ENCODE peak calls at places on chromosomes 5 and 9, in six cellular contexts. E is colonic mucosa, J is dorsolateral prefrontal cortex, X is Panc1, K is prostate gland, V is testis. G is an unnamed sample.

GRCh38 chr9:14306672-14307646 is 7.0 kb downstream of the NFIB start:
- DNase-seq in V (no peak), X (no peak), K (no peak), J (no peak), E (no peak), G (no peak)

GRCh38 chr5:58105836-58106235 is 354.1 kb downstream of the PLK2 start:
- DNase-seq in X (no peak), V (no peak), J (no peak), K (no peak), E (no peak), G (no peak)

GRCh38 chr9:134942011-134942410 is 24.3 kb upstream of the FCN1 start:
- DNase-seq in V (no peak), K (no peak), J (no peak), E (no peak), X (no peak), G (no peak)

GRCh38 chr9:129384138-129384886 is 206.3 kb upstream of the IER5L start:
- DNase-seq in E (no peak), J (no peak), K (no peak), V (no peak), X (no peak), G (no peak)

GRCh38 chr5:178388381-178389030 is 155.9 kb upstream of the PHYKPL start:
- DNase-seq in J (no peak), K (no peak), V (no peak), X (no peak), E (peak), G (no peak)

GRCh38 chr5:143506881-143507552 is 103.5 kb upstream of the NR3C1 start:
- DNase-seq in J (no peak), X (peak), K (peak), V (no peak), E (no peak), G (no peak)

GRCh38 chr9:15317836-15318235 is 10.8 kb upstream of the TTC39B start:
- DNase-seq in E (no peak), K (no peak), X (no peak), J (no peak), V (no peak), G (no peak)

GRCh38 chr9:126128494-126129142 is 198.0 kb upstream of the MVB12B start:
- DNase-seq in J (no peak), X (no peak), E (no peak), V (peak), K (no peak), G (no peak)

GRCh38 chr9:469672-470040 is 255.0 kb downstream of the DOCK8 start:
- DNase-seq in K (peak), X (no peak), J (peak), E (peak), V (no peak), G (peak)

GRCh38 chr9:466749-467148 is 252.1 kb downstream of the DOCK8 start:
- DNase-seq in E (no peak), V (no peak), J (no peak), X (no peak), K (no peak), G (no peak)

GRCh38 chr9:470795-471194 is 256.1 kb downstream of the DOCK8 start:
- DNase-seq in J (no peak), K (no peak), V (no peak), X (no peak), E (no peak), G (no peak)

GRCh38 chr9:470041-470781 is 255.5 kb downstream of the DOCK8 start:
- DNase-seq in V (peak), X (no peak), K (peak), J (peak), E (peak), G (peak)

GRCh38 chr9:468766-469496 is 254.3 kb downstream of the DOCK8 start:
- DNase-seq in J (no peak), K (no peak), X (no peak), E (peak), V (no peak), G (no peak)
- H3K4me3 ChIP-seq in J (peak), K (peak), X (peak), E (peak), V (peak), G (no peak)

DNA sequence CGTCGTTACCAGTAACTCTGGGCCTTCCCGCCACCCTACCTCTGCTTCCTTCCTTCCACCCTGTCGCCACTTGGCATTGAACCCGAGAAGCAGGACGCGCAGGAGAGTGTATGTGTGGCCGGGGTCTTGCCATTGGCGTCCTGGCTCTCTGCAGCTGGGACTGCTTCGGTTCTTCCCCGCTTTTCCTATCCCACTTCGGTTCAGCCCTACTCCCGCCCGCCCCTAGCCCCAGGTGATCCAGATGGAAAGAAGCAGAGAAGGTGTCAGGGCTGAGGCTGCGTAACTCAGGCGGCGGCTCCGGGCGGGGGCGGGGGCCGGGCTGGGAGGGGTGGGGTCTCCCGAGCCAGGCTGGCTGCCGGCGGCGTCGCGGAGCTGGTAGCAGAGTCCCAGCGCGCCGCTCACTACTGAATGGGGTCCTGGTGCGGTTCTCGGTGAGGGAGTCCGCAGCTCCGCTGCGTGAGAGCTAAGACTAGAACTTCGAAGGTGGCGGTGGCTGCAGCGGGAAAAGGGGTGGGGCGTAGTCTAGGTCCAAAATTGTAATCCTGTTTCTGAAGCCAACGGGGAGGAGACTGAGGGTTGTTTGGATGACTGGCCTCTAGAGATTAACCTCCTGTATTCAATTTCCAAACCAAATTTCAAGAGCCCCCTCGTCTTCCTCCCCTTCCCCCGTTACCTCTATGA is 1.3 kb downstream of the PRR16 start:
- DNase-seq in K (peak), E (peak), X (no peak), V (peak), J (peak), G (peak)
- H3K4me3 ChIP-seq in K (peak), E (peak), X (peak), V (peak), J (peak), G (peak)

GRCh38 chr5:110736763-110737162 is 2.0 kb upstream of the SLC25A46 start:
- DNase-seq in X (no peak), J (no peak), E (peak), K (no peak), V (no peak), G (no peak)
- H3K4me3 ChIP-seq in X (no peak), J (no peak), E (no peak), K (no peak), V (no peak), G (no peak)

DNA sequence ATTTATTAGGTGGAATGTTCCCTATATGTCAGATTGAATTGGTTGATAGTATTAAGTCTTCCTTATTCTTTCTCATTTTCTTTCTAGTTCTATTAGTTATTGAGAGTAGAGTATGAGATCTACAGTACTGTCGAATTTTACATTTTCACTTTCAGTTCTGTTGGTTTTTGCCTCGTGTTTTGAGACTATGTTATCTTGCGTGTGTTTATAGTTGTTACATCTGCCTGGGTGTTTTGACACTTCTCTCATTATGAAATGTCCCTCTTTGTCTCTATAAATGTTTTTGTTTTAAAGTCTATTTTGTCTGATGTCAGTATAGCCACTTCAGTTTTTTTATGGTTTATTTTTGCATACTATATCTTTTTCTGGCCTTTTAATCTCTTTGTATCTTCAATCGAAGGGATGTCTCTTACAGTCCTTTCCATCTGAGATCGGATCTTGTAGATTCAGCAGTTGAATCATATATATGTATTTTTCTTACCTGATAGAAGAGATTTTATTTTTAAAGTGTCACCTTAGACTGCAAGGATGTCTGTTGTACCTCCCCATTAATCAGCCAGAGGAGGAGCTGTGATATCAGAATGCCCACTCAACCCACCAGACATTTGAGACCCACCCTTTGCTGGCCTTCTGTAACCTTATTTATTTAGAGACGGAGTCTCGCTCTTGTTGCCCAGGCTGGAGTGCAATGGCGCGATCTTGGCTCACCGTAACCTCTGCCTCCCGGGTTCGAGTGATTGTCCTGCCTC is 20.7 kb downstream of the EHMT1 start:
- DNase-seq in X (no peak), E (no peak), J (no peak), V (no peak), K (no peak), G (no peak)
- H3K4me3 ChIP-seq in X (no peak), E (no peak), J (no peak), V (no peak), K (no peak), G (peak)

DNA sequence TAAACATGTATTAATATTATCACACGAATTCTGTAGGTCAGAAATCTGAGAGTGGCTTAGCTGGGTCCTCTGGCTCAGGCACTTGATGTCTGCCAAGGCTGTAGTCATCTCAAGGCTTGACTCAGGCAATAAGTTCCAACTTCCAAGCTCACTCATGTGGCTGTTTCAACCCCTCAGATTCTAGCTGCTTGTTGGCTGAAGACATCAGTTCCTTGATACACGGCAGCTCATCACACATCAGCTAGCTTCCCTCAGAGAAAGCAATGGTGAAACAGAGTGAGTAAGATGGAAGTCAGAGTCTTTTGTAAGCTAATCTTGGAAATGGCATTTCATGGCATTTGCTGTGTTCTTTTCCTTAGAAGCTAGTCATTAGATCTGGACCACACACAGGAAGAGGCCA is 204.2 kb upstream of the PTGER4 start:
- DNase-seq in E (no peak), K (no peak), J (no peak), V (no peak), X (no peak), G (no peak)
- H3K4me3 ChIP-seq in E (no peak), K (no peak), J (no peak), V (no peak), X (no peak), G (no peak)

G was measured in right lobe of liver.